ENCODE peak calls at places on chromosome 12, in nine cellular contexts. S, D, Q, J, N, W, V, G and P are unnamed samples.

GRCh38 chr12:99392091-99392850 is 255.3 kb upstream of the GARIN6 start:
- DNase-seq in J (no peak), S (no peak), Q (no peak), N (no peak), D (no peak), V (no peak), G (no peak), W (no peak), P (no peak)

GRCh38 chr12:85531345-85531744 is 251.3 kb downstream of the ALX1 start:
- DNase-seq in N (no peak), Q (no peak), J (no peak), V (no peak), S (no peak), G (no peak), D (no peak), W (no peak), P (no peak)

GRCh38 chr12:80469681-80470080 is 25.6 kb downstream of the PTPRQ start:
- DNase-seq in S (no peak), G (no peak), W (no peak), D (no peak), Q (no peak), J (no peak), N (no peak), V (no peak), P (no peak)

GRCh38 chr12:12212769-12213168 is 54.1 kb downstream of the LRP6 start:
- DNase-seq in N (no peak), J (no peak), W (no peak), V (no peak), Q (no peak), S (no peak), G (no peak), D (no peak), P (no peak)

GRCh38 chr12:52401526-52401925 is 4.6 kb downstream of the KRT82 start:
- DNase-seq in N (no peak), Q (no peak), V (no peak), W (no peak), S (no peak), J (no peak), D (no peak), G (no peak), P (no peak)

GRCh38 chr12:57849035-57849434 is 2.5 kb upstream of the CTDSP2 start:
- DNase-seq in G (no peak), J (no peak), S (no peak), V (no peak), D (no peak), Q (no peak), N (no peak), W (no peak), P (no peak)

GRCh38 chr12:96501139-96501741 is 11.9 kb downstream of the CFAP54 start:
- DNase-seq in D (peak; percentile 61), N (peak; percentile 30), S (peak; percentile 55), Q (no peak), W (no peak), G (peak; percentile 77), J (peak; percentile 55), V (peak; percentile 46), P (no peak)

GRCh38 chr12:63164911-63165310 is 13.9 kb upstream of the AVPR1A start:
- DNase-seq in W (no peak), N (no peak), V (no peak), J (no peak), G (no peak), D (no peak), S (no peak), Q (no peak), P (no peak)

GRCh38 chr12:116771651-116772050 is 33.5 kb downstream of the RNFT2 start:
- DNase-seq in G (no peak), J (no peak), W (no peak), Q (no peak), D (peak; percentile 8), V (no peak), S (no peak), N (no peak), P (no peak)

GRCh38 chr12:116774020-116774419 is 35.9 kb downstream of the RNFT2 start:
- DNase-seq in N (no peak), G (no peak), V (no peak), D (no peak), S (no peak), J (no peak), W (no peak), Q (no peak), P (no peak)

GRCh38 chr12:116773276-116773731 is 35.2 kb downstream of the RNFT2 start:
- DNase-seq in V (no peak), J (no peak), N (no peak), Q (no peak), D (no peak), G (peak; percentile 28), S (peak; percentile 9), W (no peak), P (no peak)
- TF ChIP-seq CTCF in V (no peak), J (no peak), N (no peak), Q (no peak), D (no peak), G (no peak), S (no peak), W (no peak), P (no peak)

GRCh38 chr12:56678852-56679251 is 9.2 kb downstream of the PTGES3 start:
- DNase-seq in S (no peak), N (no peak), G (no peak), W (no peak), D (no peak), Q (no peak), V (no peak), J (no peak), P (peak; percentile 12)
- TF ChIP-seq POLR2A in S (no peak), N (no peak), G (no peak), W (no peak), D (no peak), Q (no peak), V (no peak), J (no peak), P (no peak)

GRCh38 chr12:132445884-132446471 is 44.0 kb upstream of the FBRSL1 start:
- DNase-seq in N (peak; percentile 42), Q (peak; percentile 26), J (peak; percentile 57), V (peak; percentile 64), G (peak; percentile 89), W (no peak), D (peak; percentile 70), S (no peak), P (no peak)

GRCh38 chr12:132444283-132444682 is 45.7 kb upstream of the FBRSL1 start:
- DNase-seq in Q (no peak), J (no peak), D (no peak), V (no peak), W (no peak), N (no peak), G (no peak), S (no peak), P (no peak)

GRCh38 chr12:132447327-132447720 is 42.6 kb upstream of the FBRSL1 start:
- DNase-seq in G (no peak), N (no peak), J (no peak), S (no peak), W (no peak), D (no peak), Q (no peak), V (no peak), P (no peak)

GRCh38 chr12:132446535-132447326 is 43.2 kb upstream of the FBRSL1 start:
- DNase-seq in G (no peak), S (no peak), Q (no peak), N (no peak), W (no peak), D (no peak), V (no peak), J (no peak), P (no peak)

DNA sequence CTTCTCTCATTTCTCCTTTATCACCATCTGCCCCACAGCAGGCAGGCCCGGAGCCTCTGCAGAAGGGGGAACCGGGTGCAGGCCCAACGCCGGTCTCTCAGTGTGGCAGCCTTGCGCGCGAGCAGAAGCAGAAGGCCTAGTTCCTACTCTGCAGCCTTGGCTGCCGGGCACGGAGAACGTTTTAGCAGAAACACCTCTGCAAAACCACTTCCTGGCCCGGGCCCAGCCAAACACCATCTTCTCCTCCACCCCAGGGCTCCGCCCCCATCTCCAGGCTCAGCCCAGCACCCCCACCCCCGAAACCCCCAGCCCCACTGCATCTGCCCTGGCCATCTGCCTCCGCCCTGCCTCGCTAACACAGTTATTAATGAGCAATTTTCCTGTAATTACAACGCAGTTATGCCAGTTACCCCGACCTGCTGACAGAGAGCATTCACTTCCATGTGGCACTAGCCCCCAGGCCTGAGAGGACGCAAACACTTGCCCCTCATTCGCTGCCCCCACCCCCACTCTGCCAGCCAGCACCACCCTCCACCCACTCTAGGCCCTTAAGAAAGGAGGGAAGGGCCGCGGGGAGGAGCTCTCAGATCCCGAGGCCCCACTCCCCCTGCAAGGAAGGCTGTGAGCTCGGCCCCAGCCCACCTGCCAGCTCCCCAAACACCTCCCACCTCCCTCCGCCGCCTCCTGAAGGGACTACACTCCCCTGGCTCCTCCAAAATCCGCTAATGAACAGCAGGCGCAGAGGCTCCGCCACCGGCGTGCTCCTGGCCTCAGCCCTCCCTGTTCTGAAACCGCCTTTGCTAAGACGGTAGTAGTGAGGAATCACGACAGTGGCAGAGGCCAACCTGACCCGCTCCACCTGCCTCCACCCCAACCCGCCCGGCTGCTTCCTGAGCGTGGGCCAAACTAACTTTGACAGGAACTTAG is 44.7 kb upstream of the FBRSL1 start:
- DNase-seq in Q (no peak), J (no peak), N (no peak), S (no peak), D (no peak), V (peak; percentile 43), G (no peak), W (no peak), P (no peak)
- H3K4me3 ChIP-seq in Q (peak overlapping the region; percentile 29), J (peak overlapping the region; percentile 18), N (no peak overlapping the region), S (no peak overlapping the region), D (peak overlapping the region; percentile 40), V (peak overlapping the region; percentile 35), G (peak overlapping the region; percentile 74), W (peak overlapping the region; percentile 40), P (no peak overlapping the region)

DNA sequence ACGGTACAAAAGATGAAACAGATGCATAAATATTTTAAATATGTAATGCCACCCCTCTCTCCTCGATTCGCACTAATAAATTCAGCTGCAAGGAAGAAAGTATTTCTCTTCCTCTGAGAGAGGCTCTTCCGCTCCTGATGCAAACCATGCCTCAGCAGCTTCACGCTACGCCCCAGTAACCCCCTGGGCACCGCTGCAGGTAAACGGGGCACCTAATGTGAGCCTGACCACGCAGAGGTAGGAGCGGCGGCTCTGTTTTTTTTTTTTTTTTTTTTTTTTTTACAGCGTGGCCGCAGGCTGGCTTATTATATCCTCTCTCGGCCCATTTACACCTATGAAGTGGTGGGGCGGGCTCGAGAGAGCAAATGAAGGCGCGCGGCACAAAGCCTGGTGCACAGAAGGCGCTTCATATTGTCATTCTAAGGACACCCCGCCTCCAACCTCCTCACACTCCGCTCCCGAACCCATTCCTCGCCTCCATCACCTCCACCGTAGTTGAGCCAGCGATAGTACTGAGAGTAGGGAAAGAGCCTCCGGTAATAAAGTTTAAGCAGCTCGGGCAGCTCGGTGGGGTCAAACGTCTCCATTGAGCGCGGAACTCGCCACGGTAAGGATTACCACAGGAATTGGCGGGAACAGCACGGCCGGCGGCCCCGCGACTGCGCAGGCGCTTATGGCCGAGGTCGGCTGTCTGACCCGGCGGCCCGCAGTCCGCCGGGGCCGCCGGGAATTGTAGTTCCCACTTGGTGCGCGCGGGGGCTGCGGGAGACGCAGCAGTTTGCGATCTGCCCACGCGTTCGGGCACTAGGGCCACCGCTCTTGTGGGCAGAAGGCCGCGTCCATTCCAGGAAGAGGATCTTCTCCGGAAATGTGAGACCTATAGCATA is at the start of gene PRIM1:
- DNase-seq in N (peak; percentile 76), G (peak; percentile 93), J (peak; percentile 82), W (peak; percentile 90), Q (peak; percentile 84), V (peak; percentile 86), D (peak; percentile 66), S (peak; percentile 65), P (peak; percentile 63)
- TF ChIP-seq CTCF in N (peak; percentile 5), G (no peak), J (no peak), W (peak; percentile 37), Q (peak; percentile 21), V (peak; percentile 9), D (no peak), S (no peak), P (no peak)